ENCODE peak calls at places on chromosomes 5 and 9, in seven cellular contexts. V is neuronal stem cell, C is IMR-90, F is H1, S is mesendoderm, B is H9, H is mesenchymal stem cell. P is an unnamed sample.

GRCh38 chr5:176133289-176133870 is 104.8 kb upstream of the SIMC1 start:
- DNase-seq in V (no peak), C (no peak), F (no peak), S (peak), B (peak), H (no peak), P (no peak)

GRCh38 chr9:78243130-78243529 is 7.3 kb downstream of the CEP78 start:
- DNase-seq in V (no peak), C (no peak), F (no peak), S (no peak), B (no peak), H (no peak), P (no peak)

GRCh38 chr9:68678430-68678829 is 26.6 kb upstream of the PIP5K1B start:
- DNase-seq in V (no peak), C (peak), F (no peak), S (peak), B (peak), H (peak), P (no peak)

GRCh38 chr5:169893586-169893985 is 86.7 kb downstream of the INSYN2B start:
- DNase-seq in V (no peak), C (no peak), F (no peak), S (no peak), B (no peak), H (no peak), P (no peak)

GRCh38 chr5:56858777-56859442 is 43.6 kb downstream of the MAP3K1 start:
- DNase-seq in V (no peak), C (no peak), F (no peak), S (no peak), B (no peak), H (no peak), P (no peak)

GRCh38 chr9:126131066-126132010 is 195.3 kb upstream of the MVB12B start:
- DNase-seq in V (no peak), C (no peak), F (no peak), S (no peak), B (peak), H (no peak), P (no peak)

GRCh38 chr5:160064979-160065619 is 54.2 kb downstream of the PWWP2A start:
- DNase-seq in V (no peak), C (no peak), F (no peak), S (no peak), B (no peak), H (no peak), P (peak)

GRCh38 chr9:18261143-18261542 is 212.8 kb upstream of the ADAMTSL1 start:
- DNase-seq in V (no peak), C (no peak), F (no peak), S (no peak), B (no peak), H (peak), P (no peak)

GRCh38 chr9:120307599-120307998 is 272.4 kb downstream of the CDK5RAP2 start:
- DNase-seq in V (no peak), C (no peak), F (no peak), S (no peak), B (peak), H (no peak), P (no peak)

GRCh38 chr5:68545636-68546325 is 330.2 kb downstream of the PIK3R1 start:
- DNase-seq in V (no peak), C (no peak), F (no peak), S (no peak), B (no peak), H (no peak), P (no peak)

GRCh38 chr5:14870347-14871083 is 1.1 kb downstream of the ANKH start:
- DNase-seq in V (no peak), C (no peak), F (no peak), S (no peak), B (no peak), H (no peak), P (no peak)

GRCh38 chr9:77498891-77499290 is 149.2 kb downstream of the GNA14 start:
- DNase-seq in V (no peak), C (no peak), F (no peak), S (no peak), B (no peak), H (no peak), P (peak)

GRCh38 chr5:89457411-89458329 is 574.7 kb upstream of the MEF2C start:
- DNase-seq in V (no peak), C (no peak), F (no peak), S (no peak), B (no peak), H (peak), P (no peak)

GRCh38 chr5:7629559-7629958 is 221.4 kb downstream of the CFAP90 start:
- DNase-seq in V (no peak), C (no peak), F (no peak), S (no peak), B (no peak), H (no peak), P (no peak)

GRCh38 chr9:20238921-20239320 is 383.4 kb downstream of the MLLT3 start:
- DNase-seq in V (no peak), C (no peak), F (no peak), S (no peak), B (no peak), H (peak), P (no peak)

GRCh38 chr5:78527054-78527884 is 121.3 kb downstream of the LHFPL2 start:
- DNase-seq in V (no peak), C (peak), F (no peak), S (peak), B (peak), H (peak), P (peak)

GRCh38 chr5:45691656-45692055 is 4.5 kb downstream of the HCN1 start:
- DNase-seq in V (no peak), C (no peak), F (no peak), S (no peak), B (no peak), H (no peak), P (no peak)

GRCh38 chr5:45694255-45694834 is 1.8 kb downstream of the HCN1 start:
- DNase-seq in V (peak), C (no peak), F (no peak), S (no peak), B (no peak), H (peak), P (no peak)

GRCh38 chr5:45695011-45695667 is 1.0 kb downstream of the HCN1 start:
- DNase-seq in V (no peak), C (no peak), F (no peak), S (peak), B (peak), H (no peak), P (no peak)

GRCh38 chr5:45695680-45696093 is 493 bp downstream of the HCN1 start:
- DNase-seq in V (no peak), C (no peak), F (no peak), S (peak), B (no peak), H (no peak), P (no peak)

GRCh38 chr5:45692481-45692880 is 3.7 kb downstream of the HCN1 start:
- DNase-seq in V (no peak), C (no peak), F (no peak), S (no peak), B (no peak), H (no peak), P (no peak)
- H3K4ac ChIP-seq in V (no peak), C (no peak), F (no peak), S (no peak), B (no peak), H (no peak), P (no peak)

GRCh38 chr5:74693176-74693575 is 8.1 kb downstream of the HEXB start:
- DNase-seq in V (no peak), C (peak), F (no peak), S (no peak), B (no peak), H (no peak), P (peak)
- H3K4ac ChIP-seq in V (no peak), C (no peak), F (no peak), S (no peak), B (no peak), H (no peak), P (no peak)

GRCh38 chr5:21739096-21739495 is 1114.0 kb downstream of the CDH12 start:
- DNase-seq in V (no peak), C (no peak), F (no peak), S (no peak), B (no peak), H (no peak), P (no peak)
- H3K4ac ChIP-seq in V (no peak), C (no peak), F (no peak), S (no peak), B (no peak), H (no peak), P (no peak)

DNA sequence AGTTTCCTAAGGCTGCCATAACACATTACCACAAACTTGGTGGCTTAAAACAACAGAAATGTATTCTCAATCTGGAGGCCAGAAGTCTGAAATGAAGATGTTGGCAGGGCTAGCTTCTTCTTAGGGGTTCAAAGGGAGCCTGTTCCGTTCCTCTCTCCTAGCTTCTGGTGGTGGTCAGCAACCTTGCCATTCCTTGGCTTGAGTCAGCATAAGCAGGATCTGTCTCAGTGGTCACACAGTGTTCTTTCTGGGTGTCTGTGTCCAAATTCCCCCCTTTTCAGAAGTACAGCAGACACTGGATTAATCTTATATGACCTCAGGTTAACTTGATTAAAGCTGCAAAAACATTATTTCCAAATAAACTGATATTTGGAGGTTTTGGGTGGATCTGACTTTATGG is 2.1 kb upstream of the OSMR start:
- DNase-seq in V (no peak), C (no peak), F (no peak), S (no peak), B (no peak), H (peak), P (no peak)
- H3K4ac ChIP-seq in V (no peak), C (peak), F (no peak), S (no peak), B (no peak), H (no peak), P (no peak)

DNA sequence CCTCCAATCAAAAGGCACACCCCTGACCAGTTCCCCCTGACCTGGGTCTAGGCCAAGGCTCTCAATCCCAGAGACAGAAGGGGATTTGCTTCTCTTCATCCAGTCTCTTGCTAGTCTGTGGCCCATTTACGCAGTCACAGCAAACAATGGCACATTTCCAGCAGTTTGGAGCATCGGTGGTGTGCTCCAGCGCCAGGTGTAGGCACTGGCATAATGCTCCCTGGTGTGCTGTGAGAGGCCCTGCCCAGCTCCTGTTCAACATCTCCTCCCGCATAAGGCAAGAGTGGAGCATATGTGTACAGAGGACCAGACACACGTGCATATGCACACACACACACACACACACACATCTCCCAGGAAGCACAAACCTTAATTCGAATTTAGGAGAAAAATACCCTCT is 79.5 kb upstream of the ERCC6L2 start:
- DNase-seq in V (no peak), C (no peak), F (no peak), S (no peak), B (no peak), H (no peak), P (no peak)
- H3K4ac ChIP-seq in V (no peak), C (peak), F (no peak), S (no peak), B (no peak), H (no peak), P (no peak)

P was measured in trophoblast cell.